ENCODE peak calls at places on chromosome X, in nine cellular contexts. F is hepatocyte, Z is PC-3, N is neural progenitor cell, R is OCI-LY7, K is HCT116, P is MM.1S, H is GM23338, Q is SK-N-SH. W is an unnamed sample.

GRCh38 chrX:42952621-42953020 is 174.7 kb upstream of the PPP1R2C start:
- DNase-seq in F (no peak), Z (peak; percentile 21), N (no peak), R (no peak), K (no peak), P (no peak), H (no peak), Q (no peak), W (no peak)

GRCh38 chrX:78314561-78314960 is 12.8 kb downstream of the CYSLTR1 start:
- DNase-seq in F (no peak), Z (peak; percentile 87), N (no peak), R (no peak), K (no peak), P (no peak), H (no peak), Q (no peak), W (no peak)

GRCh38 chrX:139691493-139691842 is 16.5 kb downstream of the MCF2 start:
- DNase-seq in F (peak; percentile 5), Z (no peak), N (peak; percentile 16), R (no peak), K (no peak), P (no peak), H (peak; percentile 15), Q (peak; percentile 28), W (peak; percentile 37)

GRCh38 chrX:154018518-154019060 is 1.1 kb downstream of the IRAK1 start:
- DNase-seq in F (no peak), Z (no peak), N (no peak), R (peak; percentile 17), K (no peak), P (no peak), H (no peak), Q (peak; percentile 51), W (no peak)

GRCh38 chrX:138925330-138925729 is 213.8 kb upstream of the FGF13 start:
- DNase-seq in F (peak; percentile 29), Z (peak; percentile 92), N (no peak), R (no peak), K (no peak), P (no peak), H (no peak), Q (no peak), W (peak; percentile 92)

GRCh38 chrX:18012974-18013373 is 151.9 kb upstream of the RAI2 start:
- DNase-seq in F (no peak), Z (no peak), N (no peak), R (no peak), K (no peak), P (no peak), H (no peak), Q (no peak), W (no peak)

GRCh38 chrX:153764786-153765137 is 713 bp downstream of the PLXNB3 start:
- DNase-seq in F (no peak), Z (no peak), N (no peak), R (no peak), K (no peak), P (no peak), H (no peak), Q (peak; percentile 34), W (no peak)

GRCh38 chrX:24759786-24760185 is 66.1 kb downstream of the POLA1 start:
- DNase-seq in F (no peak), Z (no peak), N (no peak), R (no peak), K (no peak), P (no peak), H (no peak), Q (no peak), W (no peak)

GRCh38 chrX:115392871-115393270 is 103.4 kb downstream of the LUZP4 start:
- DNase-seq in F (no peak), Z (no peak), N (no peak), R (no peak), K (no peak), P (peak; percentile 11), H (no peak), Q (no peak), W (no peak)

GRCh38 chrX:115388879-115389278 is 99.4 kb downstream of the LUZP4 start:
- DNase-seq in F (no peak), Z (no peak), N (no peak), R (no peak), K (no peak), P (no peak), H (no peak), Q (no peak), W (no peak)

GRCh38 chrX:115387327-115387726 is 97.8 kb downstream of the LUZP4 start:
- DNase-seq in F (no peak), Z (no peak), N (no peak), R (no peak), K (no peak), P (no peak), H (no peak), Q (no peak), W (no peak)

GRCh38 chrX:115393271-115393670 is 103.8 kb downstream of the LUZP4 start:
- DNase-seq in F (peak; percentile 24), Z (peak; percentile 91), N (no peak), R (no peak), K (no peak), P (no peak), H (peak; percentile 3), Q (no peak), W (peak; percentile 52)

GRCh38 chrX:115392031-115392430 is 102.5 kb downstream of the LUZP4 start:
- DNase-seq in F (no peak), Z (no peak), N (no peak), R (no peak), K (no peak), P (no peak), H (no peak), Q (no peak), W (no peak)
- H3K4me2 ChIP-seq in F (no peak overlapping the region), Z (no peak overlapping the region), N (no peak overlapping the region), R (no peak overlapping the region), K (no peak overlapping the region), P (no peak overlapping the region), H (no peak overlapping the region), Q (no peak overlapping the region), W (no peak overlapping the region)

GRCh38 chrX:119753639-119754257 is 4.6 kb upstream of the SOWAHD start:
- DNase-seq in F (peak; percentile 34), Z (peak; percentile 70), N (peak; percentile 48), R (peak; percentile 69), K (peak; percentile 48), P (peak; percentile 77), H (peak; percentile 76), Q (peak; percentile 57), W (peak; percentile 59)

GRCh38 chrX:119757646-119757978 is 776 bp upstream of the SOWAHD start:
- DNase-seq in F (no peak), Z (no peak), N (no peak), R (no peak), K (no peak), P (no peak), H (peak; percentile 52), Q (no peak), W (no peak)

GRCh38 chrX:119756926-119757635 is 1.3 kb upstream of the SOWAHD start:
- DNase-seq in F (no peak), Z (no peak), N (no peak), R (peak; percentile 40), K (no peak), P (peak; percentile 23), H (no peak), Q (no peak), W (no peak)

GRCh38 chrX:119757979-119758681 is at the start of gene SOWAHD:
- DNase-seq in F (peak; percentile 72), Z (peak; percentile 50), N (peak; percentile 60), R (peak; percentile 39), K (no peak), P (peak; percentile 52), H (peak; percentile 73), Q (peak; percentile 63), W (peak; percentile 49)

DNA sequence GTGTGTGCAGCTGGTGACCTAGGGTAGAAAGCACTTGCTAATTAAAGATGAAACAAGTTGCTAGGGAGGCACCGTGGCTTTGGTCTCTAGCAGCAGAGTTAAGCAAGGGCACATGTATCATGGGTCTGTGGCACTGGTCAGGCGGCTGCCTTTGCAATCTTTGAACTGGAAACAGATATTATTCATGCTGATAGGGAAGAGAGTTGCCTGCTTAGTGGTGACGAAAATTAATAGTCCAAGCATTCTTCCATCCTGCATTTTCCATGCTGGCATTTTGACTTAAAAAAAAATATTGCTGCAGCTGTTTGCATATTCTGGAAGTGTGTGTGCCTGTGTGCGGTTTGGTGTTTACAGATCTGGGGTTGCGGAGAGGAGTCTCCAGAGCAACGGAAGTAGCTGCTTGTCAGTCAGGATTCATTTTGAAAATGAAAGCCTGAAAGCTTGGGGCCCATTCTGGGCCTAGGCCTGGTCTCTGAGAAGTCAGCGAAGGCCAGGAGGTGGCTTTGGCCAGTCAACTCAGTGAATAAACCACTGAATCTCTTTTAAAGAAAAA is 2.3 kb upstream of the SOWAHD start:
- DNase-seq in F (no peak), Z (no peak), N (no peak), R (peak; percentile 60), K (no peak), P (peak; percentile 91), H (no peak), Q (no peak), W (no peak)
- H3K4me3 ChIP-seq in F (no peak overlapping the region), Z (no peak overlapping the region), N (no peak overlapping the region), R (peak overlapping the region; percentile 42), K (no peak overlapping the region), P (peak overlapping the region; percentile 44), H (no peak overlapping the region), Q (no peak overlapping the region), W (no peak overlapping the region)

DNA sequence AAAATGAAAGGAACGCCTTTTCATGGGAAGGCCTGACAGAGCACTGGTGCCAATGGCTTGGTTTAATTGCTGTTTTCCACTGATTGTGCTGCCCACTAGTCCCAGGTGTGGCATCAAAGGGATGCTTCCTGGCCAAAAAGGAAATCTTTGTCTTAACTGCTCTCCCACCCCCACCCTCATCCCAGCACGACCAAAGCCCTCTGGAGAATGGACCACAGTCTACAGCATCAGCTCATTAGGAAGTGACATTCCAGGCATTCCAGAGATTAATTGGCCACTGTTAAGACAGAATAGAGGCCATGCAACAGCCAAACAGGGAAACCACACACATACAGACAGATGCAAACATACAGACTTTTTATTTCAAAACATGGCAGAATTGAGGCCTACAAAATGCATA is 143.2 kb downstream of the LHFPL1 start:
- DNase-seq in F (no peak), Z (no peak), N (peak; percentile 91), R (no peak), K (no peak), P (no peak), H (peak; percentile 80), Q (no peak), W (no peak)
- TF ChIP-seq EZH2phosphoT487 in F (no peak), Z (no peak), N (peak; percentile 48), R (no peak), K (no peak), P (no peak), H (no peak), Q (no peak), W (no peak)

DNA sequence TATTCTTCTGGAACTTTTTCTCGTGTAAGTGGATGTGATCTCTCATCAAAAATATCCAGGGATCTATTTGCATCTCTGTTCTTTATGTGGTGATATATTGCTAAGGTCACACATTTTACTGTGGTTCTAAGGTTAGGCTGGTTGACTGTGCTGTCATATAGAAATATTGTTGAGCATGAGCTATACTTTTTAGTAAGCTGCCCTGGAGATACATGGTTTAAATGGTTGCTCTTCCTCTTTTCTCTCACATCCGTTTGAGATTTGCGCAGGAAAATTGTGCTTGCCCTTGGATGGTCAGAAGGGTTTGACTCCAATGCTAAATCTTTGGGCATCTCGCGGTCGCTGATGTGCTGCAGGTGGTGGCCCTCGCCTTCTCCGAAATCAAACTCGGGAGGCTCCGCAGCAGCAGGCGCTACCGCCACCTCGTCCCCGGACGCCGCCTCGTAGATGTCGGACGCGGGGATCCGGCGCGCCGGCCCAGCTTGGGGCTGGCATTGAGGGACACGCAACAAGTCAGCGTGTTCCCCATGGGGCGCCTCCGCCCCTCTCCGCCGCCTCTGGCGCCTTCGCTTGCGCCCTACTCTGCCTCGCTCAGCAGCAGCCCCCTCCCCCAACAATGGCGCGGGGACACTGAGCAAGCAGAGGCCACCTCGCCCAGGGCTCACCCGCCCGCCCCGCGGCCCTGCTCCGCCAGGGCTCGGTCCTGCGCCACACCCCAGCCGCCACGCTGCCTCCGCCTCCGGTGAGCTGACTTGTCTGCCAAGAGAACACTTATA is 154.5 kb downstream of the MSN start:
- DNase-seq in F (no peak), Z (no peak), N (no peak), R (no peak), K (no peak), P (no peak), H (peak; percentile 50), Q (no peak), W (peak; percentile 1)
- H3K4me2 ChIP-seq in F (no peak overlapping the region), Z (no peak overlapping the region), N (no peak overlapping the region), R (no peak overlapping the region), K (no peak overlapping the region), P (no peak overlapping the region), H (peak overlapping the region; percentile 68), Q (no peak overlapping the region), W (no peak overlapping the region)

W was measured in GM23248.